ENCODE peak calls at places on chromosomes 12 and 14, in four cellular contexts. I, C, Y and V are unnamed samples.

GRCh38 chr12:132046561-132046960 is 96.8 kb downstream of the EP400 start:
- DNase-seq in I (no peak), C (peak), Y (no peak), V (no peak)

GRCh38 chr12:21769311-21769710 is 5.2 kb downstream of the KCNJ8 start:
- DNase-seq in I (no peak), C (no peak), Y (no peak), V (no peak)

GRCh38 chr14:58882577-58883018 is 244.8 kb downstream of the DACT1 start:
- DNase-seq in I (no peak), C (peak), Y (no peak), V (no peak)

GRCh38 chr12:11242656-11243055 is 26.9 kb downstream of the PRB3 start:
- DNase-seq in I (no peak), C (no peak), Y (no peak), V (no peak)

GRCh38 chr14:93936245-93936644 is 9.1 kb downstream of the FAM181A start:
- DNase-seq in I (no peak), C (peak), Y (peak), V (no peak)

GRCh38 chr12:117147639-117148038 is 42.6 kb downstream of the FBXO21 start:
- DNase-seq in I (no peak), C (no peak), Y (no peak), V (no peak)

GRCh38 chr14:104794099-104794498 is 1.4 kb downstream of the AKT1 start:
- DNase-seq in I (no peak), C (peak), Y (no peak), V (peak)

GRCh38 chr12:91835693-91836092 is 310.0 kb downstream of the BTG1 start:
- DNase-seq in I (no peak), C (no peak), Y (no peak), V (no peak)

GRCh38 chr12:92338671-92339070 is 193.0 kb upstream of the BTG1 start:
- DNase-seq in I (no peak), C (no peak), Y (no peak), V (no peak)

GRCh38 chr14:77372304-77372841 is 4.5 kb downstream of the TMED8 start:
- DNase-seq in I (no peak), C (peak), Y (no peak), V (no peak)

GRCh38 chr12:111757361-111758119 is 9.2 kb upstream of the ALDH2 start:
- DNase-seq in I (peak), C (peak), Y (no peak), V (peak)

GRCh38 chr12:29609431-29610215 is 112.1 kb upstream of the OVCH1 start:
- DNase-seq in I (no peak), C (no peak), Y (no peak), V (no peak)

GRCh38 chr14:25042362-25043299 is 7.3 kb downstream of the STXBP6 start:
- DNase-seq in I (peak), C (peak), Y (peak), V (no peak)

GRCh38 chr14:89634037-89634436 is 217.0 kb upstream of the FOXN3 start:
- DNase-seq in I (no peak), C (no peak), Y (no peak), V (no peak)

GRCh38 chr12:62834971-62835547 is 99.9 kb downstream of the PPM1H start:
- DNase-seq in I (no peak), C (peak), Y (no peak), V (no peak)

GRCh38 chr14:24426912-24427536 is 2.4 kb downstream of the CBLN3 start:
- DNase-seq in I (no peak), C (no peak), Y (peak), V (no peak)

GRCh38 chr12:118359541-118359915 is 13.2 kb downstream of the TAOK3 start:
- DNase-seq in I (no peak), C (no peak), Y (no peak), V (no peak)

GRCh38 chr14:91719839-91720238 is 12.0 kb downstream of the CATSPERB start:
- DNase-seq in I (no peak), C (no peak), Y (no peak), V (no peak)

GRCh38 chr12:113403435-113404415 is at the start of gene SDS:
- DNase-seq in I (peak), C (peak), Y (no peak), V (peak)

GRCh38 chr14:93041002-93041401 is 74.7 kb downstream of the ITPK1 start:
- DNase-seq in I (no peak), C (no peak), Y (no peak), V (no peak)

GRCh38 chr12:124445121-124445718 is 122.2 kb downstream of the NCOR2 start:
- DNase-seq in I (no peak), C (no peak), Y (no peak), V (peak)